ENCODE peak calls at places on chromosomes 16 and 17, in nine cellular contexts. E is A549, J is stomach, R is gastrocnemius medialis, O is suprapubic skin, T is GM12891, K is H1, Z is tibial nerve, L is heart left ventricle. W is an unnamed sample.

GRCh38 chr16:67666032-67666537 is 465 bp downstream of the ENKD1 start:
- DNase-seq in K (no peak), O (no peak), L (no peak), J (no peak), R (no peak), Z (no peak), E (no peak), T (no peak), W (no peak)

GRCh38 chr17:75345514-75346167 is 56.4 kb upstream of the SLC25A19 start:
- DNase-seq in L (no peak), Z (no peak), E (no peak), R (no peak), T (no peak), O (no peak), J (no peak), K (no peak), W (no peak)

GRCh38 chr16:69463876-69464275 is 39.5 kb downstream of the CYB5B start:
- DNase-seq in L (no peak), Z (no peak), O (no peak), T (no peak), K (no peak), R (no peak), E (no peak), J (no peak), W (no peak)

GRCh38 chr17:4515501-4515900 is 16.8 kb downstream of the SPNS2 start:
- DNase-seq in K (no peak), T (no peak), E (no peak), Z (no peak), R (no peak), J (peak), L (no peak), O (no peak), W (no peak)

GRCh38 chr16:67039260-67040020 is 10.5 kb downstream of the CBFB start:
- DNase-seq in O (no peak), T (no peak), K (no peak), L (no peak), E (no peak), J (no peak), R (no peak), Z (no peak), W (no peak)

GRCh38 chr16:84774810-84775209 is 45.0 kb upstream of the CRISPLD2 start:
- DNase-seq in L (no peak), R (peak), E (no peak), K (no peak), J (no peak), Z (peak), O (no peak), T (no peak), W (peak)

GRCh38 chr17:75250009-75250471 is 11.4 kb downstream of the GGA3 start:
- DNase-seq in E (no peak), K (no peak), O (no peak), T (peak), L (no peak), J (peak), R (no peak), Z (no peak), W (no peak)

GRCh38 chr17:55420067-55420775 is 1.4 kb downstream of the MMD start:
- DNase-seq in T (no peak), O (no peak), R (no peak), K (no peak), Z (no peak), E (no peak), L (no peak), J (peak), W (no peak)

GRCh38 chr16:31452631-31453106 is 6.6 kb upstream of the ARMC5 start:
- DNase-seq in O (no peak), E (no peak), R (no peak), K (no peak), L (no peak), T (no peak), J (no peak), Z (no peak), W (no peak)

GRCh38 chr17:72891627-72892026 is 200.9 kb downstream of the SLC39A11 start:
- DNase-seq in O (no peak), L (no peak), K (no peak), E (no peak), Z (no peak), R (no peak), T (no peak), J (no peak), W (no peak)

GRCh38 chr16:55285586-55285985 is 38.4 kb upstream of the IRX6 start:
- DNase-seq in K (no peak), E (no peak), R (no peak), T (no peak), Z (no peak), J (no peak), O (no peak), L (no peak), W (no peak)

GRCh38 chr16:14632693-14633569 is at the start of gene BFAR:
- DNase-seq in L (peak), T (peak), J (peak), O (peak), R (peak), Z (peak), K (peak), E (peak), W (peak)
- TF ChIP-seq POLR2A in L (peak), T (peak), J (no peak), O (no peak), R (peak), Z (peak), K (peak), E (peak), W (peak)

GRCh38 chr17:32349854-32350661 is at the start of gene ZNF207:
- DNase-seq in J (peak), R (peak), K (peak), O (peak), E (peak), L (peak), Z (peak), T (peak), W (peak)
- TF ChIP-seq POLR2A in J (no peak), R (peak), K (peak), O (peak), E (peak), L (peak), Z (peak), T (peak), W (peak)

DNA sequence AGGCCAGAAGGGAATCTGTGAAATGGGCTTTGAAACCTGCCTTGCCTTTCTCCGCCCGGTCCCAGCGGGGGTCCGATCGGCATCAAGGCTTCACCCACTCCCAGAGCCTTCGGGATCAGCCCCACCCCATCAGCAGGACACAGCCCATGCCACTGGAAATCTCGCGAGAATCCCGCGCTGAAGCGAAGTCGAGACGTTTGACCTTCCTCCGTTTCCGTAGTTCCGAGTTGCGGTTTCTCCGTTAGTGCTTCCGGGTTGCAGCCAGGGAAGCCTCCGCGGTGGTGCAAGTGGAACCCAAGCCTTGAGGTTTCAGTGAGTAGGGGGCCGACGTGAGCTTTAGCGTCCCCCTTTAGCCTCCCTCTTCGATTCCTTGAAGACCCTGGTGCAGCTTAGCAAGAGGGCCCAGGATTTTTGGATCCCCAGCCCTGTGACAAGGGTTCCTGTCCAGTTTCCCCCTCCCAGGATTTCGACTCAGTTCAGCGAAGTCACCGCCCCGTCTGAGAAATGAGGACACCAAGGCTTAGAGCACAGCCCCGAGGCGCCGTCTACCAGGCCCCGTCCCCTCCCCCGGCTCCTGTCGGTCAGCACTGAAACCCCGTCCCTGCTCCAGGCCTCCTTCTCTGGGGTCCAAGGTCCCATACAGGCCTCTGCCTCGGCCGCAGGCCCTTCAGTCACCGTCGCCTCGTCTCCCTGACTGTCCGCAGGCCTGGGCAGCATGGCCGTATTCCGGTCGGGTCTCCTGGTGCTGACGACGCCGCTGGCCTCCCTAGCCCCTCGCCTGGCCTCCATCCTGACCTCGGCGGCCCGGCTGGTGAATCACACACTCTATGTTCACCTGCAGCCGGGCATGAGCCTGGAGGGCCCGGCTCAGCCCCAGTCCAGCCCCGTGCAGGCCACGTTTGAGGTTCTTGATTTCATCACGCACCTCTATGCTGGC is at the start of gene COASY:
- DNase-seq in O (peak), R (peak), T (peak), J (peak), L (peak), K (peak), E (peak), Z (peak), W (peak)
- TF ChIP-seq POLR2A in O (peak), R (peak), T (peak), J (no peak), L (peak), K (peak), E (peak), Z (peak), W (peak)

GRCh38 chr17:16568541-16569357 is at the start of gene ZNF287:
- DNase-seq in T (peak), K (peak), L (peak), R (peak), O (peak), Z (peak), E (peak), J (peak), W (peak)
- TF ChIP-seq POLR2A in T (no peak), K (peak), L (peak), R (peak), O (no peak), Z (peak), E (peak), J (no peak), W (peak)

GRCh38 chr16:4361033-4361943 is 10.2 kb upstream of the PAM16 start:
- DNase-seq in R (no peak), O (no peak), E (no peak), J (no peak), Z (no peak), L (no peak), K (no peak), T (no peak), W (no peak)
- TF ChIP-seq POLR2A in R (no peak), O (no peak), E (no peak), J (no peak), Z (no peak), L (no peak), K (no peak), T (no peak), W (no peak)

DNA sequence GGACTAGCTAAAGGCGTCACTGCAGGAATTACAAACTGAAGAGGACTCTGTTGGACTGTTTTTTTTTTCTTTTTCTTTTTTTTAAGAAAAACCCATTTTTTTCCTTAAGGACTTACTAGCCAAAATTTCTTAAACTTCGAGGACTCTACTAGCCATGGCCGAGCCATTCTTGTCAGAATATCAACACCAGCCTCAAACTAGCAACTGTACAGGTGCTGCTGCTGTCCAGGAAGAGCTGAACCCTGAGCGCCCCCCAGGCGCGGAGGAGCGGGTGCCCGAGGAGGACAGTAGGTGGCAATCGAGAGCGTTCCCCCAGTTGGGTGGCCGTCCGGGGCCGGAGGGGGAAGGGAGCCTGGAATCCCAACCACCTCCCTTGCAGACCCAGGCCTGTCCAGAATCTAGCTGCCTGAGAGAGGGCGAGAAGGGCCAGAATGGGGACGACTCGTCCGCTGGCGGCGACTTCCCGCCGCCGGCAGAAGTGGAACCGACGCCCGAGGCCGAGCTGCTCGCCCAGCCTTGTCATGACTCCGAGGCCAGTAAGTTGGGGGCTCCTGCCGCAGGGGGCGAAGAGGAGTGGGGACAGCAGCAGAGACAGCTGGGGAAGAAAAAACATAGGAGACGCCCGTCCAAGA is 878 bp downstream of the HEXIM1 start:
- DNase-seq in L (peak), K (no peak), E (peak), R (peak), J (peak), Z (peak), O (peak), T (peak), W (no peak)
- TF ChIP-seq POLR2A in L (peak), K (no peak), E (peak), R (peak), J (no peak), Z (peak), O (no peak), T (no peak), W (peak)

GRCh38 chr16:234468-235305 is at the start of gene FAM234A:
- DNase-seq in L (peak), Z (peak), T (peak), E (peak), K (peak), R (peak), J (peak), O (peak), W (peak)
- TF ChIP-seq POLR2A in L (peak), Z (peak), T (peak), E (peak), K (peak), R (peak), J (no peak), O (peak), W (peak)